ENCODE peak calls at places on chromosomes 16 and 17, in seven cellular contexts. D is stimulated activated CD8-positive, alpha-beta memory T cell treated with anti-CD3 and anti-CD28 coated beads, Interleukin-2, amount 100 ng/mL, for 1 hour; A is endothelial cell; S is MV-4-11; T is MM.1S; Z is HepG2; U is GM23248. B is an unnamed sample.

GRCh38 chr17:4548061-4548461 is 7.1 kb downstream of the MYBBP1A start:
- DNase-seq in S (no peak), Z (no peak), A (no peak), D (no peak), U (no peak), T (no peak), B (no peak)

GRCh38 chr16:86355951-86356350 is 154.4 kb upstream of the FOXF1 start:
- DNase-seq in T (no peak), Z (no peak), D (no peak), A (no peak), S (no peak), U (peak), B (no peak)

GRCh38 chr17:73348824-73349095 is 37.0 kb upstream of the CDC42EP4 start:
- DNase-seq in S (no peak), Z (no peak), D (no peak), U (no peak), A (no peak), T (no peak), B (no peak)

GRCh38 chr16:64586756-64587155 is 535.1 kb downstream of the CDH11 start:
- DNase-seq in A (no peak), U (no peak), D (no peak), Z (no peak), T (no peak), S (no peak), B (no peak)

GRCh38 chr16:31105677-31106213 is 2.4 kb upstream of the BCKDK start:
- DNase-seq in Z (peak), S (peak), U (peak), T (peak), A (peak), D (peak), B (peak)

GRCh38 chr16:12674524-12674923 is 129.2 kb downstream of the CPPED1 start:
- DNase-seq in S (no peak), A (no peak), D (no peak), U (no peak), Z (no peak), T (no peak), B (no peak)

GRCh38 chr17:6786618-6787017 is 10.6 kb downstream of the FBXO39 start:
- DNase-seq in D (no peak), Z (no peak), S (no peak), T (no peak), A (no peak), U (peak), B (no peak)

GRCh38 chr16:57893559-57894389 is 77.2 kb downstream of the CNGB1 start:
- DNase-seq in T (no peak), A (no peak), D (no peak), U (peak), Z (peak), S (peak), B (no peak)

GRCh38 chr17:39196820-39197331 is 593 bp downstream of the CACNB1 start:
- DNase-seq in A (no peak), U (peak), Z (no peak), D (no peak), T (peak), S (no peak), B (no peak)

GRCh38 chr16:25033852-25034251 is 18.7 kb upstream of the ARHGAP17 start:
- DNase-seq in T (no peak), U (peak), Z (no peak), D (no peak), S (no peak), A (no peak), B (no peak)

GRCh38 chr17:49214665-49215360 is 4.3 kb downstream of the ABI3 start:
- DNase-seq in T (no peak), Z (no peak), A (no peak), S (no peak), D (no peak), U (no peak), B (no peak)

GRCh38 chr16:59527206-59527997 is 793.3 kb upstream of the GOT2 start:
- DNase-seq in D (no peak), S (no peak), A (no peak), Z (no peak), T (no peak), U (no peak), B (no peak)

GRCh38 chr16:69057400-69058378 is 47.8 kb upstream of the HAS3 start:
- DNase-seq in T (peak), A (no peak), U (peak), S (peak), Z (no peak), D (no peak), B (no peak)

GRCh38 chr17:3802461-3803307 is 1.7 kb upstream of the ITGAE start:
- DNase-seq in Z (peak), D (no peak), T (no peak), A (no peak), S (peak), U (peak), B (no peak)

GRCh38 chr17:77581480-77581879 is 377.0 kb upstream of the TNRC6C start:
- DNase-seq in T (no peak), D (no peak), S (peak), Z (no peak), U (peak), A (no peak), B (no peak)

GRCh38 chr17:2050246-2050866 is 4.5 kb upstream of the HIC1 start:
- DNase-seq in T (peak), A (peak), S (peak), Z (no peak), D (no peak), U (peak), B (peak)

GRCh38 chr16:70433456-70434103 is 5.3 kb downstream of the ST3GAL2 start:
- DNase-seq in Z (no peak), A (no peak), U (peak), S (peak), T (no peak), D (no peak), B (no peak)

GRCh38 chr16:48611329-48612137 is 1.6 kb upstream of the N4BP1 start:
- DNase-seq in A (peak), S (no peak), U (no peak), Z (peak), T (peak), D (peak), B (no peak)

GRCh38 chr16:67245189-67245585 is 2.1 kb downstream of the FHOD1 start:
- DNase-seq in U (no peak), A (no peak), T (no peak), Z (no peak), D (no peak), S (no peak), B (peak)

GRCh38 chr17:73199751-73200317 is 7.0 kb downstream of the COG1 start:
- DNase-seq in Z (no peak), A (no peak), S (no peak), U (no peak), D (no peak), T (no peak), B (no peak)

GRCh38 chr16:12176051-12176450 is 199.5 kb downstream of the SNX29 start:
- DNase-seq in U (no peak), S (no peak), A (no peak), D (no peak), Z (no peak), T (no peak), B (no peak)

GRCh38 chr17:57861737-57862409 is 12.0 kb upstream of the MRPS23 start:
- DNase-seq in T (no peak), A (no peak), S (no peak), D (no peak), Z (peak), U (peak), B (no peak)

GRCh38 chr16:588639-588888 is 1.3 kb upstream of the RAB40C start:
- DNase-seq in U (peak), Z (no peak), D (peak), S (no peak), A (peak), T (peak), B (peak)

GRCh38 chr17:7816926-7817642 is 16.9 kb upstream of the KDM6B start:
- DNase-seq in U (no peak), A (no peak), S (no peak), D (no peak), T (no peak), Z (no peak), B (no peak)

GRCh38 chr17:82614095-82614631 is 34.1 kb downstream of the WDR45B start:
- DNase-seq in Z (no peak), A (no peak), D (no peak), S (no peak), U (no peak), T (no peak), B (no peak)

GRCh38 chr16:17078950-17079631 is 391.7 kb downstream of the XYLT1 start:
- DNase-seq in A (no peak), Z (no peak), U (no peak), T (no peak), S (no peak), D (no peak), B (no peak)

GRCh38 chr17:39607057-39607850 is 466 bp downstream of the NEUROD2 start:
- DNase-seq in D (no peak), U (no peak), S (no peak), Z (no peak), A (no peak), T (no peak), B (no peak)

GRCh38 chr17:15233022-15233805 is 31.9 kb downstream of the PMP22 start:
- DNase-seq in T (no peak), D (no peak), S (peak), A (no peak), U (peak), Z (peak), B (peak)

GRCh38 chr16:82995286-82995926 is 368.6 kb downstream of the CDH13 start:
- DNase-seq in Z (no peak), T (no peak), D (no peak), U (no peak), A (no peak), S (peak), B (no peak)

GRCh38 chr16:45454-45853 is 8.0 kb downstream of the POLR3K start:
- DNase-seq in U (no peak), D (no peak), T (no peak), Z (peak), A (no peak), S (no peak), B (no peak)

GRCh38 chr16:85524630-85525463 is 88.3 kb upstream of the GSE1 start:
- DNase-seq in A (no peak), U (no peak), Z (peak), T (no peak), D (no peak), S (peak), B (no peak)

GRCh38 chr16:27452569-27453475 is 50.8 kb downstream of the IL21R start:
- DNase-seq in T (no peak), S (no peak), Z (no peak), D (no peak), A (no peak), U (no peak), B (peak)